ENCODE peak calls at places on chromosomes 4 and X, in five cellular contexts. V, Y, D, J and X are unnamed samples.

GRCh38 chrX:124467202-124467601 is 120.8 kb downstream of the SH2D1A start:
- DNase-seq in J (no peak), Y (no peak), D (no peak), V (no peak), X (no peak)

GRCh38 chr4:75180217-75180616 is 247.3 kb downstream of the PARM1 start:
- DNase-seq in Y (no peak), D (no peak), J (no peak), V (no peak), X (no peak)

GRCh38 chr4:1722551-1723071 is 1.3 kb downstream of the TACC3 start:
- DNase-seq in D (peak), Y (no peak), V (no peak), J (no peak), X (no peak)

GRCh38 chr4:88613417-88613875 is 21.2 kb downstream of the HERC3 start:
- DNase-seq in V (no peak), Y (no peak), J (peak), D (no peak), X (no peak)

GRCh38 chr4:726235-726787 is 20.7 kb downstream of the PCGF3 start:
- DNase-seq in V (no peak), D (peak), Y (peak), J (no peak), X (no peak)

GRCh38 chrX:2559124-2559523 is 58.3 kb upstream of the DHRSX start:
- DNase-seq in V (no peak), J (no peak), Y (no peak), D (no peak), X (no peak)

GRCh38 chrX:65997978-65998717 is 41.7 kb downstream of the VSIG4 start:
- DNase-seq in D (no peak), Y (no peak), V (no peak), J (peak), X (no peak)

GRCh38 chrX:107562482-107562881 is 65.8 kb upstream of the PRPS1 start:
- DNase-seq in V (no peak), J (no peak), D (no peak), Y (peak), X (no peak)

GRCh38 chr4:106746451-106746850 is 289.7 kb downstream of the DKK2 start:
- DNase-seq in J (no peak), D (no peak), V (no peak), Y (no peak), X (no peak)

GRCh38 chrX:110374544-110374943 is 15.9 kb downstream of the RTL9 start:
- DNase-seq in V (no peak), J (no peak), D (no peak), Y (no peak), X (no peak)

GRCh38 chr4:38275331-38275821 is 315.2 kb downstream of the PTTG2 start:
- DNase-seq in J (no peak), D (no peak), V (no peak), Y (no peak), X (no peak)

GRCh38 chrX:107574711-107575110 is 53.6 kb upstream of the PRPS1 start:
- DNase-seq in J (no peak), V (no peak), D (no peak), Y (peak), X (no peak)

GRCh38 chr4:52015366-52015765 is 4.8 kb downstream of the LRRC66 start:
- DNase-seq in J (peak), Y (no peak), D (no peak), V (peak), X (no peak)

GRCh38 chrX:96576358-96576757 is 108.3 kb upstream of the DIAPH2 start:
- DNase-seq in J (no peak), V (no peak), Y (peak), D (no peak), X (no peak)

GRCh38 chrX:118026631-118027030 is 90.0 kb downstream of the KLHL13 start:
- DNase-seq in J (no peak), V (no peak), Y (peak), D (no peak), X (no peak)

GRCh38 chrX:50747471-50747900 is 66.5 kb downstream of the SHROOM4 start:
- DNase-seq in D (no peak), J (no peak), V (no peak), Y (peak), X (no peak)

GRCh38 chr4:176949022-176949421 is 156.3 kb upstream of the VEGFC start:
- DNase-seq in D (no peak), V (no peak), J (peak), Y (peak), X (no peak)

GRCh38 chrX:150954951-150955350 is 28.2 kb upstream of the HMGB3 start:
- DNase-seq in V (no peak), D (no peak), J (no peak), Y (no peak), X (no peak)

GRCh38 chr4:19224820-19225219 is 1026.9 kb upstream of the SLIT2 start:
- DNase-seq in D (no peak), Y (peak), V (no peak), J (no peak), X (no peak)

GRCh38 chr4:101393256-101393655 is 45.9 kb upstream of the PPP3CA start:
- DNase-seq in Y (peak), J (no peak), V (no peak), D (no peak), X (no peak)

GRCh38 chr4:150235795-150236385 is 157.6 kb downstream of the DCLK2 start:
- DNase-seq in V (no peak), J (no peak), D (no peak), Y (peak), X (no peak)

GRCh38 chr4:83062748-83063147 is 27.8 kb downstream of the COPS4 start:
- DNase-seq in D (no peak), Y (no peak), J (no peak), V (no peak), X (no peak)

GRCh38 chrX:43585922-43586321 is 70.2 kb upstream of the MAOA start:
- DNase-seq in J (no peak), D (no peak), V (no peak), Y (no peak), X (no peak)

GRCh38 chrX:39459204-39459603 is 638.6 kb downstream of the BCOR start:
- DNase-seq in J (no peak), D (no peak), V (no peak), Y (no peak), X (no peak)

GRCh38 chrX:2690856-2691542 is at the start of gene CD99:
- DNase-seq in D (peak), J (peak), Y (peak), V (peak), X (peak)

GRCh38 chrX:150581093-150581775 is 12.8 kb downstream of the MTM1 start:
- DNase-seq in Y (peak), V (no peak), D (no peak), J (no peak), X (no peak)

GRCh38 chr4:34293459-34293858 is 1950.9 kb downstream of the ARAP2 start:
- DNase-seq in Y (no peak), D (no peak), J (no peak), V (no peak), X (no peak)

GRCh38 chr4:156705291-156705690 is 266.3 kb downstream of the PDGFC start:
- DNase-seq in J (no peak), D (no peak), V (no peak), Y (peak), X (no peak)

GRCh38 chr4:168449740-168450442 is 30.4 kb downstream of the DDX60L start:
- DNase-seq in D (no peak), V (peak), Y (peak), J (peak), X (peak)

GRCh38 chr4:15455290-15455689 is 14.4 kb upstream of the CC2D2A start:
- DNase-seq in J (peak), D (no peak), Y (peak), V (peak), X (peak)

GRCh38 chr4:76105652-76106051 is 31.1 kb downstream of the ART3 start:
- DNase-seq in D (no peak), Y (no peak), V (no peak), J (no peak), X (no peak)

GRCh38 chr4:5472166-5472565 is 236.2 kb downstream of the EVC2 start:
- DNase-seq in J (no peak), Y (no peak), D (no peak), V (no peak), X (peak)

GRCh38 chr4:4781936-4782754 is 77.3 kb upstream of the MSX1 start:
- DNase-seq in Y (peak), J (no peak), V (no peak), D (peak), X (peak)

GRCh38 chrX:23598561-23598960 is 68.7 kb upstream of the PRDX4 start:
- DNase-seq in D (no peak), V (no peak), J (no peak), Y (no peak), X (no peak)

DNA sequence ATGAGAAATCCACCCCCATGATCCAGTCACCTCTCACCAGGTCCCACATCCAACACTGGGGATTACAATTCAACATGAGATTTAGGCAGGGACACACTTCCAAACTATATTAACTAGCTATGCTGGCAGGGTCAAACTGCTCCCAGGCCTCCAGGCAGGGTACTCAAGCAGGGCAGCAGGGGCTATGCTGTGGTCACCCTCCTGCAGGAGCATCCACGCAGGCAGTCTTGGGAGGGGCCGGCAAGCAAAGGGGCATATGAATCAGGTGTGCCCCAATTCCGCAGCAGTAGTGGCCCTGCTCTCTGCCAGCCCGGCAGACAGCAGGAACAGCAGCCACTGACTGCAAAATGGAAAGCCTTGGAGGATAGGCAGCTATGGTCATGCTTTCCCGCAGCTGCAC is 74.6 kb upstream of the PRDX4 start:
- DNase-seq in J (no peak), V (no peak), D (no peak), Y (no peak), X (no peak)
- TF ChIP-seq CTCF in J (no peak), V (no peak), D (no peak), Y (no peak), X (no peak)

GRCh38 chr4:183872531-183872930 is 32.6 kb upstream of the STOX2 start:
- DNase-seq in D (no peak), Y (peak), V (no peak), J (peak), X (no peak)

GRCh38 chr4:183873389-183874185 is 31.5 kb upstream of the STOX2 start:
- DNase-seq in Y (no peak), J (no peak), D (no peak), V (no peak), X (no peak)

GRCh38 chr4:183867247-183867646 is 37.9 kb upstream of the STOX2 start:
- DNase-seq in V (no peak), Y (no peak), D (no peak), J (no peak), X (no peak)

GRCh38 chr4:183875251-183875825 is 29.8 kb upstream of the STOX2 start:
- DNase-seq in V (no peak), J (no peak), Y (no peak), D (no peak), X (no peak)

DNA sequence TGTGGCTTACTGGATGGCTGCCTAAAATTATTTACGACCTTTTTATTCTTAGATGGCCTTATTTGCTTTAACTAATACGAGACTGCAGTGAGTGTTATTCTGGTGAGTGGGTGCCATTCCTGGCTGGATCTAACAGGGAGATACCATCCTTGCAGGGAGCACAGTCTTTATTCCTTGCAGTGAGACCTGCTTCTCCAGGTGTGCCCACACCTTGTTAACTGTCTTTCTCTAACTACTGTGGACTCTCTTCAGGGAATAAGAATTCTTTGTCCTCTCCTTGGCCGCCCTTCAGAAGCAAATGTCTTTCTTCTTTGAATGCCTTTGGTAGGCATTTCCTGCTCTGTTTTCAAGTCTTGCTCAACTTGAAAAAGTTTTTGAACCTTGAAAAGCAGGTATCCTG is 34.1 kb upstream of the STOX2 start:
- DNase-seq in J (no peak), Y (no peak), V (no peak), D (no peak), X (no peak)
- TF ChIP-seq POLR2A in J (no peak), Y (no peak), V (no peak), D (no peak), X (no peak)

DNA sequence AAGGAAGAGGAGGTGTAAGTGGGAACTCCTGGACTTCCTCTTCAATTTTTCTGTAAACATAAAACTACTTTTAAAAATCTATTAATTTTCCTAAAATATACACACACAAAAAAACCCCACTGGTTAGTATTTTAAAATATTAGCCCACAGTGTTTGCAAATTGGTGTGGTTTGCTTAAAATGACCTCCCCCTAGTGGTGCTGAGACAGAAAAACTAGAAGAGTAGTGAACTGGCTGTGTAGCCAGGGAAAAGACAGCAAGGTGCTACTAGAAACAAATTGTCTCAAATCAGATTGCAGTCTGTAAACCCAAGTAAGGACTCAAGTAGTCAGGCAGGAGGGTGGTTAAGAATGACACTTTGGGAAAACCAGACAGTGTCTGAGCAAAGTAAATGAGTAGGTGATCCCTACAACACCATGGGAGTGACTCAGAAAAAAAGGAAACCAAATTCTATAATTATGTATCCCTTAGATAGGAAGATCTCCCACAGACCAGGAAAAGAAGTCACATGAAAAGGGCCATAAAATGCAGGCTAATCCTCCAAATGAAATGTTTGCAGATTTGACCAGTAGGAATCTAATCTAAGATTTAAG is 26.0 kb downstream of the AMTN start:
- DNase-seq in Y (peak), J (no peak), D (no peak), V (no peak), X (no peak)
- TF ChIP-seq CTCF in Y (peak), J (peak), D (peak), V (no peak), X (no peak)

GRCh38 chrX:120559799-120560198 is 963 bp downstream of the CUL4B start:
- DNase-seq in Y (no peak), D (no peak), V (no peak), J (peak), X (no peak)

GRCh38 chrX:120560842-120561633 is at the start of gene CUL4B:
- DNase-seq in D (peak), Y (peak), V (peak), J (peak), X (peak)

GRCh38 chrX:120562569-120562926 is 1.8 kb upstream of the CUL4B start:
- DNase-seq in D (no peak), V (no peak), J (no peak), Y (no peak), X (no peak)

GRCh38 chrX:120560405-120560841 is 339 bp downstream of the CUL4B start:
- DNase-seq in V (peak), Y (peak), D (no peak), J (peak), X (peak)

GRCh38 chrX:120561634-120562568 is 1.1 kb upstream of the CUL4B start:
- DNase-seq in Y (no peak), V (no peak), J (no peak), D (no peak), X (no peak)
- TF ChIP-seq POLR2A in Y (peak), V (peak), J (peak), D (no peak), X (no peak)